ENCODE peak calls at places on chromosome 13, in four cellular contexts. One of them, this sample, is unnamed.

GRCh38 chr13:106318941-106319411 is 216.5 kb downstream of the EFNB2 start:
- DNase-seq in H9: no peak
- DNase-seq in OCI-LY7: no peak
- DNase-seq in PC-3: peak; percentile 84
- DNase-seq in this sample: peak; percentile 97

GRCh38 chr13:99371956-99372355 is 64.8 kb upstream of the GPR183 start:
- DNase-seq in H9: no peak
- DNase-seq in OCI-LY7: no peak
- DNase-seq in PC-3: no peak
- DNase-seq in this sample: no peak

GRCh38 chr13:24911135-24911524 is 147.2 kb downstream of the RNF17 start:
- DNase-seq in H9: no peak
- DNase-seq in OCI-LY7: no peak
- DNase-seq in PC-3: peak; percentile 91
- DNase-seq in this sample: no peak

GRCh38 chr13:41780736-41781708 is 179.9 kb downstream of the VWA8 start:
- DNase-seq in H9: no peak
- DNase-seq in OCI-LY7: no peak
- DNase-seq in PC-3: no peak
- DNase-seq in this sample: no peak

GRCh38 chr13:98171806-98172569 is 5.1 kb downstream of the RNF113B start:
- DNase-seq in H9: no peak
- DNase-seq in OCI-LY7: no peak
- DNase-seq in PC-3: no peak
- DNase-seq in this sample: peak; percentile 48

GRCh38 chr13:28138756-28139470 is 568 bp downstream of the PAN3 start:
- DNase-seq in H9: peak; percentile 81
- DNase-seq in OCI-LY7: peak; percentile 84
- DNase-seq in PC-3: peak; percentile 74
- DNase-seq in this sample: peak; percentile 87

GRCh38 chr13:44876782-44877324 is 112.4 kb downstream of the NUFIP1 start:
- DNase-seq in H9: peak; percentile 88
- DNase-seq in OCI-LY7: no peak
- DNase-seq in PC-3: no peak
- DNase-seq in this sample: no peak

GRCh38 chr13:66618702-66619101 is 611.4 kb downstream of the PCDH9 start:
- DNase-seq in H9: no peak
- DNase-seq in OCI-LY7: peak; percentile 34
- DNase-seq in PC-3: peak; percentile 50
- DNase-seq in this sample: peak; percentile 60

GRCh38 chr13:71290963-71291937 is 575.8 kb downstream of the DACH1 start:
- DNase-seq in H9: no peak
- DNase-seq in OCI-LY7: peak; percentile 11
- DNase-seq in PC-3: peak; percentile 71
- DNase-seq in this sample: peak; percentile 25

GRCh38 chr13:104008571-104009435 is 942.6 kb upstream of the SLC10A2 start:
- DNase-seq in H9: no peak
- DNase-seq in OCI-LY7: no peak
- DNase-seq in PC-3: peak; percentile 66
- DNase-seq in this sample: peak; percentile 92

GRCh38 chr13:94239135-94239534 is 240.3 kb downstream of the DCT start:
- DNase-seq in H9: no peak
- DNase-seq in OCI-LY7: no peak
- DNase-seq in PC-3: peak; percentile 53
- DNase-seq in this sample: no peak

GRCh38 chr13:25902946-25903345 is 148.9 kb downstream of the SHISA2 start:
- DNase-seq in H9: no peak
- DNase-seq in OCI-LY7: no peak
- DNase-seq in PC-3: no peak
- DNase-seq in this sample: no peak

GRCh38 chr13:80036845-80037504 is 304.0 kb downstream of the SPRY2 start:
- DNase-seq in H9: no peak
- DNase-seq in OCI-LY7: no peak
- DNase-seq in PC-3: no peak
- DNase-seq in this sample: no peak

GRCh38 chr13:79171131-79172061 is 234.7 kb downstream of the RBM26 start:
- DNase-seq in H9: peak; percentile 28
- DNase-seq in OCI-LY7: no peak
- DNase-seq in PC-3: no peak
- DNase-seq in this sample: no peak

GRCh38 chr13:67238861-67239260 is 8.7 kb upstream of the PCDH9 start:
- DNase-seq in H9: no peak
- DNase-seq in OCI-LY7: no peak
- DNase-seq in PC-3: no peak
- DNase-seq in this sample: no peak

GRCh38 chr13:85141425-85141824 is 657.8 kb downstream of the SLITRK6 start:
- DNase-seq in H9: no peak
- DNase-seq in OCI-LY7: no peak
- DNase-seq in PC-3: no peak
- DNase-seq in this sample: no peak

GRCh38 chr13:110680852-110681251 is 25.1 kb downstream of the CARS2 start:
- DNase-seq in H9: peak; percentile 62
- DNase-seq in OCI-LY7: peak; percentile 35
- DNase-seq in PC-3: peak; percentile 26
- DNase-seq in this sample: peak; percentile 20

GRCh38 chr13:37736040-37736439 is 133.5 kb downstream of the TRPC4 start:
- DNase-seq in H9: no peak
- DNase-seq in OCI-LY7: no peak
- DNase-seq in PC-3: no peak
- DNase-seq in this sample: no peak

GRCh38 chr13:59364508-59365187 is 799.1 kb downstream of the DIAPH3 start:
- DNase-seq in H9: peak; percentile 38
- DNase-seq in OCI-LY7: no peak
- DNase-seq in PC-3: no peak
- DNase-seq in this sample: no peak

GRCh38 chr13:37342205-37342604 is 236.7 kb upstream of the CSNK1A1L start:
- DNase-seq in H9: no peak
- DNase-seq in OCI-LY7: no peak
- DNase-seq in PC-3: no peak
- DNase-seq in this sample: no peak

GRCh38 chr13:109481046-109481445 is 305.3 kb downstream of the IRS2 start:
- DNase-seq in H9: no peak
- DNase-seq in OCI-LY7: no peak
- DNase-seq in PC-3: no peak
- DNase-seq in this sample: no peak

GRCh38 chr13:113151745-113152707 is 6.4 kb upstream of the PROZ start:
- DNase-seq in H9: peak; percentile 28
- DNase-seq in OCI-LY7: no peak
- DNase-seq in PC-3: peak; percentile 3
- DNase-seq in this sample: no peak

GRCh38 chr13:62014299-62014698 is 598.6 kb upstream of the PCDH20 start:
- DNase-seq in H9: no peak
- DNase-seq in OCI-LY7: peak; percentile 32
- DNase-seq in PC-3: peak; percentile 54
- DNase-seq in this sample: peak; percentile 11

GRCh38 chr13:39881887-39882286 is 226.4 kb downstream of the COG6 start:
- DNase-seq in H9: no peak
- DNase-seq in OCI-LY7: no peak
- DNase-seq in PC-3: no peak
- DNase-seq in this sample: peak; percentile 88

GRCh38 chr13:73825143-73825542 is 309.1 kb downstream of the KLF12 start:
- DNase-seq in H9: no peak
- DNase-seq in OCI-LY7: no peak
- DNase-seq in PC-3: no peak
- DNase-seq in this sample: no peak

GRCh38 chr13:65744761-65745160 is 1485.4 kb downstream of the PCDH9 start:
- DNase-seq in H9: no peak
- DNase-seq in OCI-LY7: no peak
- DNase-seq in PC-3: no peak
- DNase-seq in this sample: no peak

GRCh38 chr13:99687728-99688397 is 186.6 kb downstream of the TM9SF2 start:
- DNase-seq in H9: peak; percentile 79
- DNase-seq in OCI-LY7: no peak
- DNase-seq in PC-3: no peak
- DNase-seq in this sample: no peak

GRCh38 chr13:75489502-75490263 is 7.7 kb upstream of the TBC1D4 start:
- DNase-seq in H9: no peak
- DNase-seq in OCI-LY7: no peak
- DNase-seq in PC-3: peak; percentile 62
- DNase-seq in this sample: no peak

GRCh38 chr13:112074139-112074710 is 7.3 kb downstream of the SOX1 start:
- DNase-seq in H9: no peak
- DNase-seq in OCI-LY7: no peak
- DNase-seq in PC-3: no peak
- DNase-seq in this sample: no peak

GRCh38 chr13:111165611-111166010 is 50.5 kb downstream of the ARHGEF7 start:
- DNase-seq in H9: no peak
- DNase-seq in OCI-LY7: no peak
- DNase-seq in PC-3: no peak
- DNase-seq in this sample: no peak

GRCh38 chr13:66995366-66995663 is 234.8 kb downstream of the PCDH9 start:
- DNase-seq in H9: no peak
- DNase-seq in OCI-LY7: peak; percentile 96
- DNase-seq in PC-3: no peak
- DNase-seq in this sample: no peak

GRCh38 chr13:40064723-40065122 is 409.3 kb downstream of the COG6 start:
- DNase-seq in H9: no peak
- DNase-seq in OCI-LY7: no peak
- DNase-seq in PC-3: peak; percentile 92
- DNase-seq in this sample: peak; percentile 57

GRCh38 chr13:26996965-26997752 is 174.5 kb downstream of the USP12 start:
- DNase-seq in H9: no peak
- DNase-seq in OCI-LY7: peak; percentile 75
- DNase-seq in PC-3: no peak
- DNase-seq in this sample: no peak
- H2AFZ ChIP-seq in H9: no peak overlapping the region
- H2AFZ ChIP-seq in OCI-LY7: no peak overlapping the region
- H2AFZ ChIP-seq in PC-3: no peak overlapping the region
- H2AFZ ChIP-seq in this sample: no peak overlapping the region

GRCh38 chr13:31027136-31027535 is 94.7 kb downstream of the TEX26 start:
- DNase-seq in H9: no peak
- DNase-seq in OCI-LY7: no peak
- DNase-seq in PC-3: no peak
- DNase-seq in this sample: no peak

GRCh38 chr13:31029129-31029528 is 96.7 kb downstream of the TEX26 start:
- DNase-seq in H9: no peak
- DNase-seq in OCI-LY7: no peak
- DNase-seq in PC-3: no peak
- DNase-seq in this sample: no peak

GRCh38 chr13:31032574-31033095 is 100.2 kb downstream of the TEX26 start:
- DNase-seq in H9: no peak
- DNase-seq in OCI-LY7: no peak
- DNase-seq in PC-3: no peak
- DNase-seq in this sample: no peak

GRCh38 chr13:31035162-31035951 is 102.9 kb downstream of the TEX26 start:
- DNase-seq in H9: no peak
- DNase-seq in OCI-LY7: no peak
- DNase-seq in PC-3: no peak
- DNase-seq in this sample: no peak

GRCh38 chr13:31031482-31031881 is 99.0 kb downstream of the TEX26 start:
- DNase-seq in H9: no peak
- DNase-seq in OCI-LY7: no peak
- DNase-seq in PC-3: no peak
- DNase-seq in this sample: no peak
- H2AFZ ChIP-seq in H9: no peak overlapping the region
- H2AFZ ChIP-seq in OCI-LY7: no peak overlapping the region
- H2AFZ ChIP-seq in PC-3: no peak overlapping the region
- H2AFZ ChIP-seq in this sample: no peak overlapping the region

GRCh38 chr13:101473458-101473857 is 21.0 kb downstream of the ITGBL1 start:
- DNase-seq in H9: no peak
- DNase-seq in OCI-LY7: no peak
- DNase-seq in PC-3: peak; percentile 64
- DNase-seq in this sample: peak; percentile 32

GRCh38 chr13:101475536-101475935 is 23.1 kb downstream of the ITGBL1 start:
- DNase-seq in H9: no peak
- DNase-seq in OCI-LY7: no peak
- DNase-seq in PC-3: no peak
- DNase-seq in this sample: no peak

DNA sequence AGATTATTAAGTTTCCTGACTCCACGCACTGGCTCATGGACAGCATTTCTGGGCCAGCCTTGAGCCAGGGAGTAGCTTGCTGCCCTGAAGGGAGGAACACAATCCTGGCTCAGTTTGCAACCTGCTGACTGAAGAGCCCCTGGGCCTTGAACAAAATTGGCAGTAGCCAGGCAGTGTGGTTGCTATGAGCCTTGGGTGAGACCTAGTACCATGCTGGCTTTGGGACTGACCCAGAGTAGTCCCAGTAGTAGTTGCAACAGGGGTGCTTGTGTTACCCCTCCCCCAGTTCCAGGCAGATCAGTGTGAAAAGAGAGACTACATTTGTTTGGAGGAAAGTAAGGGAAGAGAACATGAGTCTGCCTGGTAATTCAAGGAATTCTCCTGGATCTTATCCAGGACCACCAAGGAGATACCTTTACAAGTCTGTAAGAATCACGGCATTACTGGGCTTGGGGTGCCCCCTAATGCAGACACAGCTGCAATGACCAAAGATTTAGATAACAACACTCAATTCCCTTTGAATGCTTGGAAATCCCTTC is 22.0 kb downstream of the ITGBL1 start:
- DNase-seq in H9: peak; percentile 60
- DNase-seq in OCI-LY7: no peak
- DNase-seq in PC-3: peak; percentile 37
- DNase-seq in this sample: peak; percentile 80
- H2AFZ ChIP-seq in H9: peak overlapping the region; percentile 0
- H2AFZ ChIP-seq in OCI-LY7: no peak overlapping the region
- H2AFZ ChIP-seq in PC-3: no peak overlapping the region
- H2AFZ ChIP-seq in this sample: peak overlapping the region; percentile 22

GRCh38 chr13:46342538-46342937 is 44.5 kb downstream of the RUBCNL start:
- DNase-seq in H9: no peak
- DNase-seq in OCI-LY7: no peak
- DNase-seq in PC-3: no peak
- DNase-seq in this sample: no peak

GRCh38 chr13:46339035-46339666 is 47.9 kb downstream of the RUBCNL start:
- DNase-seq in H9: no peak
- DNase-seq in OCI-LY7: no peak
- DNase-seq in PC-3: peak; percentile 89
- DNase-seq in this sample: no peak

GRCh38 chr13:46343279-46343949 is 43.6 kb downstream of the RUBCNL start:
- DNase-seq in H9: no peak
- DNase-seq in OCI-LY7: no peak
- DNase-seq in PC-3: no peak
- DNase-seq in this sample: no peak

GRCh38 chr13:46341112-46341711 is 45.8 kb downstream of the RUBCNL start:
- DNase-seq in H9: no peak
- DNase-seq in OCI-LY7: peak; percentile 34
- DNase-seq in PC-3: peak; percentile 56
- DNase-seq in this sample: no peak

DNA sequence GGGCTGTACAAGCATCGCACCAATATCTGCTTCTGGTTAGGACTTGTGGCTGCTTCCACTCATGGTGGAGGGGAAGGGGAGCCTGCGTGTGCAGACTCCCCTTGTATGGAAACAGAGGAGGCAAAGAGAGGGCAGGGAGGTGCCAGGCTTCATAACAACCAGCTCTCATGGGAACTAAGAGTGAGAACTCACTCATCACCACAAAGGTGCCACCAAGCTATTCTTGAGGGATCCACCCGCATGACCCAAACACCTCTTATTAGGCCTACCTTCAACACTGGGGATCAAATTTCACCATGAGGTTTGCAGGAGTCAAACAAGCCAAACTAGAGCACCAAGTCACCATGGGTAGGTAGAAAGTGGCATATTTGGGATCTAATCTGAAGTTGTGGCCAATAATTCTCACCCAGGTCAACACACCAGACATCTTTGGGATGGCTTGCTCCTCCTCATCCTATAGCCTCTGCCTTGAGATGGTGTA is 46.4 kb downstream of the RUBCNL start:
- DNase-seq in H9: no peak
- DNase-seq in OCI-LY7: no peak
- DNase-seq in PC-3: no peak
- DNase-seq in this sample: no peak
- H2AFZ ChIP-seq in H9: no peak overlapping the region
- H2AFZ ChIP-seq in OCI-LY7: no peak overlapping the region
- H2AFZ ChIP-seq in PC-3: no peak overlapping the region
- H2AFZ ChIP-seq in this sample: no peak overlapping the region